ENCODE peak calls at places on chromosomes 12 and 14, in four cellular contexts. K is CD8-positive, alpha-beta T cell; P is sigmoid colon; X is tibial artery. F is an unnamed sample. For H3K27me3 and H3K4me1, the result is how much of the 10 kb centered on the place peaks cover.

GRCh38 chr12:58252914-58253313 is 311.5 kb downstream of the ATP23 start:
- DNase-seq in K (no peak), X (no peak), P (no peak), F (no peak)

GRCh38 chr14:65594153-65594881 is 181.8 kb downstream of the FUT8 start:
- DNase-seq in K (no peak), X (no peak), P (no peak), F (peak)

GRCh38 chr12:104974626-104975290 is 11.4 kb upstream of the NOPCHAP1 start:
- DNase-seq in X (no peak), P (no peak), K (no peak), F (no peak)

GRCh38 chr12:6539276-6540134 is 5.2 kb downstream of the GAPDH start:
- DNase-seq in K (no peak), P (peak), X (no peak), F (no peak)

GRCh38 chr14:106691601-106692291 is 1165.4 kb downstream of the TMEM121 start:
- DNase-seq in P (no peak), X (no peak), K (peak), F (peak)

GRCh38 chr14:58787601-58788000 is 149.8 kb downstream of the DACT1 start:
- DNase-seq in K (no peak), X (no peak), P (no peak), F (no peak)

GRCh38 chr12:22229652-22230279 is 104.7 kb downstream of the ST8SIA1 start:
- DNase-seq in K (no peak), X (no peak), P (no peak), F (peak)

GRCh38 chr12:131920902-131921840 is 7.9 kb upstream of the PUS1 start:
- DNase-seq in K (no peak), X (no peak), P (no peak), F (no peak)

GRCh38 chr12:69698769-69699540 is at the start of gene BEST3:
- DNase-seq in P (no peak), K (no peak), X (no peak), F (no peak)

GRCh38 chr12:39145175-39145999 is 240.0 kb upstream of the CPNE8 start:
- DNase-seq in X (no peak), P (peak), K (no peak), F (no peak)

GRCh38 chr12:93591137-93591868 is 18.8 kb downstream of the SOCS2 start:
- DNase-seq in X (peak), P (peak), K (peak), F (peak)

GRCh38 chr12:32450363-32450762 is 51.0 kb downstream of the FGD4 start:
- DNase-seq in P (no peak), X (no peak), K (no peak), F (no peak)

GRCh38 chr12:32450768-32451167 is 51.4 kb downstream of the FGD4 start:
- DNase-seq in P (no peak), X (no peak), K (no peak), F (no peak)

GRCh38 chr12:32446306-32447119 is 47.2 kb downstream of the FGD4 start:
- DNase-seq in P (no peak), X (no peak), K (no peak), F (peak)

GRCh38 chr12:32445356-32445755 is 46.0 kb downstream of the FGD4 start:
- DNase-seq in K (no peak), P (no peak), X (no peak), F (no peak)

DNA sequence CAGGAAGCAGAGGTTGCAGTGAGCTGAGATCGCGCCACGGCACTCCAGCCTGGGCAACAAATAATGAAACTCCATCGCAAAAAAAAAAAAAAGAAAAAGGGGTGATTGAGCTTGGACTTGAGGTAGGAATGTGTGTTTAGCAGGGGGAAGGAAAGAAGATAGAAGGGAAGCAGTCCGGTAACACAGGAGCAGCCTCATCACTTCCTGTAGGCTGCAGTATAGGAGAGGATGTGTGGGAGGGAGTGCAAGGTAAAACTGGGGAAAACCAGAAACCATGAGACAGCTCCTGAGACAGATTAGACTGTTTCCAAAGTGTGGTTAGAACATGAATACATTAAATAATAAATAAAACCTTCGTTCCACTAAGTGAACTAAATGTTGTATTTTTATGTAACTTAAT is 49.2 kb downstream of the FGD4 start:
- DNase-seq in P (no peak), X (no peak), K (no peak), F (no peak)
- TF ChIP-seq CTCF in P (no peak), X (no peak), K (no peak), F (no peak)

GRCh38 chr12:66695130-66695529 is 16.3 kb upstream of the GRIP1 start:
- DNase-seq in X (no peak), K (no peak), P (no peak), F (no peak)
- H3K27me3 ChIP-seq in X (under half), K (under half), P (under half), F (under half)

DNA sequence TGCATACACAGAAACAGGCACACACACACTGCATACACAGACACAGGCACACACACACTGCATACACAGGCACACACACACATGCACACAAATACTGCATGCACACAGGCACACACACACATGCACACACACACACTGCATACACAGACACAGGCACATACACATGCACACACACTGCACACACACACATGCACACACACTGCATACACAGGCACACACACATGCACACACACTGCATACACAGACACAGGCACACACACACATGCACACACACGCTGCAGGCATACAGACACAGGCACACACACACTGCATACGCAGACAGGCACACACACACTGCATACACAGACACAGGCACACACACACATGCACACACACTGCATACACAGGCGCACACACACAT is 32.7 kb upstream of the BTBD6 start:
- DNase-seq in X (no peak), K (no peak), P (no peak), F (no peak)
- H3K4me1 ChIP-seq in X (under half), K (under half), P (under half), F (under half)

DNA sequence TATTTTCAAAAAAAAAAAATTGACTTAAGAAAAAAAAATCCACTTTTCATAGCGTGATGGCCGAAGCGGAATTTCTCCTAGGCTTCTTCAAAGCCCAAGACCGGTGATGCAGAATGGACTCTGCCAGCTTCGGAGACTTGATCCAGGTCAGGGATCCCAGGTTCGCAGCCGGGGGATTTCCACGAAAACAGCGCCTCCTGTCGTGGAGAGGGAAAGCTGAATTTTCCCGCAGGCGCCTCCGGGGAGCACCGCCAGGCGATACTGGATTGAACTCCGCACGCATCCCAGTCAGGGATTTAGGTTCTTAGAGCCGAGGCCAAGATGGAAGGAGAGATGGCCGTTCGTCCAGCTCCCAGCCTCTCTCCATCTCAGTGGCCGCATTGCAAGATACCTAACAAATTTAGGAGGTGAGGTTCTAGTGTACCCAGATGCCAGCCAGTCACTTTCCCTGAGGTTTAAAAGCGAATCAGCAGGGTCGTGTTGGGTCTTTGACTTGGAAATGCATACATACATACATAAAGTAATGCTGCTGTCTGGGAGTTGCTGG is 2.2 kb downstream of the TTC6 start:
- DNase-seq in X (no peak), P (peak), K (no peak), F (no peak)
- TF ChIP-seq CTCF in X (no peak), P (no peak), K (no peak), F (no peak)

GRCh38 chr12:120376890-120377572 is 8.1 kb upstream of the MSI1 start:
- DNase-seq in K (no peak), X (no peak), P (no peak), F (no peak)

GRCh38 chr12:120377611-120378010 is 8.6 kb upstream of the MSI1 start:
- DNase-seq in K (no peak), X (no peak), P (no peak), F (no peak)

GRCh38 chr12:120376416-120376815 is 7.5 kb upstream of the MSI1 start:
- DNase-seq in K (no peak), P (no peak), X (no peak), F (no peak)

GRCh38 chr12:120373683-120374082 is 4.7 kb upstream of the MSI1 start:
- DNase-seq in K (no peak), P (no peak), X (no peak), F (no peak)

GRCh38 chr12:120376009-120376408 is 7.0 kb upstream of the MSI1 start:
- DNase-seq in X (no peak), K (no peak), P (no peak), F (no peak)
- H3K27me3 ChIP-seq in X (under half), K (under half), P (under half), F (under half)

F was measured in Caco-2.